ENCODE peak calls at places on chromosome X, in seven cellular contexts. F, D, C, R, Y, Z and S are unnamed samples.

GRCh38 chrX:4706961-4707360 is 993.5 kb upstream of the PRKX start:
- DNase-seq in C (no peak), F (no peak), Y (no peak), Z (no peak), D (no peak), R (no peak), S (no peak)

GRCh38 chrX:5242091-5242790 is 986.4 kb downstream of the NLGN4X start:
- DNase-seq in D (peak; percentile 45), Z (no peak), Y (no peak), F (no peak), C (no peak), R (no peak), S (no peak)

GRCh38 chrX:74117962-74118361 is 186.0 kb upstream of the ZCCHC13 start:
- DNase-seq in Z (no peak), F (no peak), D (peak; percentile 0), R (no peak), Y (no peak), C (no peak), S (no peak)

GRCh38 chrX:66677430-66677829 is 38.6 kb upstream of the EDA2R start:
- DNase-seq in R (no peak), D (no peak), Z (no peak), C (no peak), Y (no peak), F (no peak), S (peak; percentile 27)

GRCh38 chrX:52574416-52575275 is 57.8 kb upstream of the XAGE1B start:
- DNase-seq in D (peak; percentile 80), R (peak; percentile 71), C (peak; percentile 65), F (peak; percentile 22), Z (peak; percentile 31), Y (no peak), S (peak; percentile 67)

GRCh38 chrX:72479324-72480274 is 93.0 kb downstream of the HDAC8 start:
- DNase-seq in C (peak; percentile 45), R (peak; percentile 23), Z (no peak), F (no peak), D (no peak), Y (no peak), S (no peak)

GRCh38 chrX:149455934-149456333 is 49.2 kb downstream of the IDS start:
- DNase-seq in C (no peak), D (no peak), Y (no peak), R (no peak), F (no peak), Z (no peak), S (no peak)

GRCh38 chrX:86910027-86910426 is 607.6 kb upstream of the KLHL4 start:
- DNase-seq in Y (no peak), R (no peak), D (no peak), C (no peak), F (no peak), Z (no peak), S (no peak)

GRCh38 chrX:43998374-43998773 is 25.2 kb upstream of the NDP start:
- DNase-seq in F (no peak), R (no peak), Z (no peak), D (no peak), Y (no peak), C (peak; percentile 13), S (no peak)

GRCh38 chrX:13373807-13374187 is 53.9 kb upstream of the ATXN3L start:
- DNase-seq in Y (no peak), Z (no peak), R (peak; percentile 30), C (no peak), F (no peak), D (no peak), S (peak; percentile 88)

GRCh38 chrX:56762707-56763555 is 33.9 kb downstream of the NBDY start:
- DNase-seq in R (no peak), C (no peak), Y (no peak), F (no peak), D (no peak), Z (peak; percentile 39), S (no peak)

GRCh38 chrX:72268601-72269365 is 8.3 kb downstream of the RPS4X start:
- DNase-seq in D (no peak), C (no peak), R (peak; percentile 33), Z (no peak), F (no peak), Y (no peak), S (peak; percentile 75)

GRCh38 chrX:41391606-41392005 is 55.5 kb upstream of the NYX start:
- DNase-seq in Z (no peak), Y (peak; percentile 60), D (no peak), C (no peak), F (no peak), R (no peak), S (no peak)

GRCh38 chrX:149003863-149004660 is 501.0 kb downstream of the IDS start:
- DNase-seq in D (no peak), Y (no peak), C (no peak), R (no peak), Z (no peak), F (no peak), S (no peak)

GRCh38 chrX:101210630-101211029 is 9.0 kb upstream of the DRP2 start:
- DNase-seq in D (no peak), R (no peak), Z (no peak), C (no peak), F (no peak), Y (no peak), S (no peak)

GRCh38 chrX:3522016-3522690 is 175.7 kb upstream of the MXRA5 start:
- DNase-seq in Z (no peak), R (no peak), F (no peak), C (no peak), D (no peak), Y (no peak), S (peak; percentile 81)

GRCh38 chrX:13001961-13002671 is 27.2 kb downstream of the TMSB4X start:
- DNase-seq in Y (peak; percentile 73), D (no peak), C (peak; percentile 84), F (no peak), Z (no peak), R (no peak), S (peak; percentile 32)

GRCh38 chrX:65667503-65668355 is at the start of gene MSN:
- DNase-seq in C (peak; percentile 66), F (no peak), R (peak; percentile 59), Y (no peak), Z (peak; percentile 70), D (peak; percentile 51), S (peak; percentile 79)

GRCh38 chrX:120269379-120270035 is 18.9 kb downstream of the ZBTB33 start:
- DNase-seq in F (no peak), Z (no peak), R (no peak), D (no peak), C (no peak), Y (no peak), S (peak; percentile 52)

GRCh38 chrX:1380672-1381233 is 11.2 kb downstream of the SLC25A6 start:
- DNase-seq in F (no peak), C (no peak), Y (peak; percentile 40), R (no peak), D (no peak), Z (no peak), S (peak; percentile 20)

GRCh38 chrX:72307646-72308051 is 1.9 kb upstream of the CITED1 start:
- DNase-seq in C (no peak), R (no peak), Y (no peak), F (no peak), Z (no peak), D (peak; percentile 17), S (peak; percentile 5)

GRCh38 chrX:38220024-38220935 is at the start of gene SRPX:
- DNase-seq in F (peak; percentile 41), R (peak; percentile 47), Y (no peak), C (peak; percentile 69), Z (peak; percentile 49), D (peak; percentile 63), S (peak; percentile 72)

GRCh38 chrX:137549073-137549472 is 16.9 kb upstream of the ZIC3 start:
- DNase-seq in Y (no peak), D (peak; percentile 40), Z (no peak), C (no peak), F (no peak), R (no peak), S (no peak)
- TF ChIP-seq EZH2 in Y (no peak), D (no peak), Z (no peak), C (no peak), F (no peak), R (no peak), S (no peak)

GRCh38 chrX:139192386-139192961 is 338.1 kb upstream of the F9 start:
- DNase-seq in Z (no peak), C (peak; percentile 38), D (peak; percentile 27), Y (no peak), R (no peak), F (no peak), S (peak; percentile 46)
- H3K9me2 ChIP-seq in Z (no peaks in the 10 kb centered on the region), C (no peaks in the 10 kb centered on the region), D (no peaks in the 10 kb centered on the region), Y (no peaks in the 10 kb centered on the region), R (no peaks in the 10 kb centered on the region), F (no peaks in the 10 kb centered on the region), S (no peaks in the 10 kb centered on the region)

GRCh38 chrX:40105016-40105790 is 7.4 kb upstream of the BCOR start:
- DNase-seq in Y (no peak), C (no peak), R (peak; percentile 74), D (no peak), F (no peak), Z (peak; percentile 50), S (peak; percentile 63)

GRCh38 chrX:40105791-40106676 is 8.3 kb upstream of the BCOR start:
- DNase-seq in Z (peak; percentile 71), R (peak; percentile 91), C (peak; percentile 63), F (no peak), D (peak; percentile 76), Y (no peak), S (peak; percentile 84)

GRCh38 chrX:40107291-40108083 is 9.7 kb upstream of the BCOR start:
- DNase-seq in F (peak; percentile 77), Z (peak; percentile 19), C (peak; percentile 64), D (peak; percentile 44), R (peak; percentile 76), Y (peak; percentile 64), S (peak; percentile 68)

GRCh38 chrX:40108084-40108958 is 10.6 kb upstream of the BCOR start:
- DNase-seq in R (peak; percentile 82), F (no peak), Y (no peak), D (peak; percentile 50), Z (no peak), C (peak; percentile 62), S (peak; percentile 74)

DNA sequence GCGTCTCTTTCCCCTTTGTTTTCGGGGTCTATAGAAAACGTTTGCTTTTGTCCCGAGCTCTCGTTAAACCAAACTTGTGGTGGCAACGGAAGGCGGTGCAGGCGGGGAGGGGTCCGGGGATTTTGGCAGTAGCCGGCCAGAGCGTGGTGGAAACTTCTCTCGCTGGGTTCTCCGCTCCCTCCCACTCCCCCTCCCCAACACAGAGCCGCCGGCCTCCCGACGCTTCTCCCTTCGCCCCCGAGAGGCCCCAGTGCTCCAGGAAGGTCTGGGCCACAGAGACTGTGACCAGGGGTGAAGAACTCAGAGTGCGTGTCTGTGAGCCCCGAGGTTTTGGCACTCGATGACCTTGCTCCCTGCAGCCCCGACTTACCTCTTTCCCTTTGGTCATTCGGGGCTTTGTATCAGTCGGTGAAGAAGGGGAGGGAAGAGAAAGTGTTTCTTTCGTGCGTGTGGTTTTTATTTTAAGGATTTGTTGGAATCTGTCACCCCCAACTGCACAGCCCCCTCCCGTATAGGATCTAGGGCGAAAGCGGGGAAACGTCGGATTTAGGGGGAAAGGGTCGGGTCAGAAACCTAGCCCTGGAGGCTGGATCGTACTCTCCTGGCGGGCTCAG is 9.0 kb upstream of the BCOR start:
- DNase-seq in Z (no peak), F (no peak), C (no peak), D (peak; percentile 71), Y (no peak), R (no peak), S (peak; percentile 17)
- TF ChIP-seq EZH2 in Z (no peak), F (no peak), C (no peak), D (peak; percentile 43), Y (no peak), R (no peak), S (no peak)

DNA sequence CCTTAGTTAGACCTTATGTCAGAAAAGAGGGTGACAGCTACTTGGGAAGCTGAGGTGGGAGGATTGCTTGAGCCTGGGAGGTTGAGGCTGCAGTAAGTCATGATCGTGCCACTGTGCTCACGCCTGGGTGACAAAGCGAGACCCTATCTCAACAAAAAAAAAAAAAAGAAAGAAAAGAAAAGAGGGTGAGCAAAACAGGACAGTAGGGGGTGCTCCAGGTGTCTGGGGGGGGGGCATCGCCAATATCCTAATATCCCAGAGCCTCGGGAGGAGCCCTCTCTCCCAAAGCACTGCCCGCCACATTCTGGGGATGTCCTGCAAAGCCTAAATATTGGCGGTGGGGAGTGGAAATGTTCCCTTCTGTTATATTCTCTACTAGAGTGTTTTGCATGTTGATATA is 120.9 kb upstream of the TBL1X start:
- DNase-seq in F (no peak), D (no peak), R (no peak), Y (no peak), C (no peak), Z (no peak), S (no peak)
- H3K9me2 ChIP-seq in F (no peaks in the 10 kb centered on the region), D (no peaks in the 10 kb centered on the region), R (no peaks in the 10 kb centered on the region), Y (no peaks in the 10 kb centered on the region), C (no peaks in the 10 kb centered on the region), Z (no peaks in the 10 kb centered on the region), S (no peaks in the 10 kb centered on the region)